ENCODE peak calls at places on chromosomes 1 and 21, in eight cellular contexts. G is lower lobe of right lung, N is MM.1S, L is breast epithelium, Q is fibroblast of mammary gland, C is uterus, O is pancreas, A is WTC11. U is an unnamed sample.

GRCh38 chr1:97797403-97798183 is 123.2 kb downstream of the DPYD start:
- DNase-seq in A (no peak), C (peak), N (no peak), O (no peak), L (no peak), G (no peak), Q (peak), U (no peak)

GRCh38 chr1:194118086-194118485 is 931.7 kb upstream of the B3GALT2 start:
- DNase-seq in O (no peak), L (no peak), A (no peak), N (no peak), C (no peak), Q (no peak), G (no peak), U (no peak)

GRCh38 chr21:31293986-31294385 is 50.1 kb downstream of the TIAM1 start:
- DNase-seq in O (no peak), L (no peak), N (no peak), C (peak), G (no peak), A (no peak), Q (peak), U (no peak)

GRCh38 chr1:179984942-179985341 is 30.3 kb downstream of the CEP350 start:
- DNase-seq in L (no peak), Q (no peak), C (no peak), O (no peak), N (peak), A (no peak), G (no peak), U (no peak)

GRCh38 chr1:9111957-9112356 is 16.9 kb downstream of the GPR157 start:
- DNase-seq in N (peak), L (no peak), G (no peak), O (no peak), C (no peak), Q (no peak), A (no peak), U (no peak)

GRCh38 chr1:63821650-63822049 is 47.8 kb downstream of the ROR1 start:
- DNase-seq in Q (peak), O (no peak), L (no peak), C (peak), A (no peak), N (no peak), G (no peak), U (no peak)

GRCh38 chr1:105779727-105780126 is 1276.7 kb upstream of the PRMT6 start:
- DNase-seq in C (no peak), G (no peak), A (no peak), L (no peak), Q (no peak), N (no peak), O (no peak), U (no peak)

GRCh38 chr1:110675060-110675791 is 486 bp upstream of the KCNA3 start:
- DNase-seq in Q (no peak), G (no peak), L (no peak), N (no peak), A (peak), O (no peak), C (no peak), U (no peak)

GRCh38 chr1:210598135-210598652 is 269.5 kb downstream of the HHAT start:
- DNase-seq in A (no peak), G (peak), C (peak), O (peak), Q (peak), L (peak), N (no peak), U (no peak)

GRCh38 chr1:185207980-185208602 is 51.1 kb downstream of the SWT1 start:
- DNase-seq in O (no peak), C (no peak), A (no peak), Q (peak), N (no peak), G (no peak), L (no peak), U (no peak)

GRCh38 chr1:225250432-225250831 is 177.4 kb downstream of the LBR start:
- DNase-seq in Q (no peak), N (no peak), L (no peak), A (no peak), O (no peak), C (no peak), G (no peak), U (peak)

GRCh38 chr1:157135646-157136045 is 2.5 kb downstream of the ETV3 start:
- DNase-seq in N (peak), A (no peak), L (no peak), C (no peak), O (no peak), Q (no peak), G (no peak), U (no peak)

GRCh38 chr1:38815903-38816627 is 43.5 kb downstream of the RRAGC start:
- DNase-seq in C (no peak), G (no peak), L (no peak), A (no peak), Q (no peak), O (no peak), N (peak), U (peak)

GRCh38 chr21:45266518-45267389 is 20.9 kb downstream of the POFUT2 start:
- DNase-seq in C (no peak), Q (no peak), G (no peak), L (peak), O (no peak), A (no peak), N (no peak), U (no peak)

GRCh38 chr1:171495444-171495843 is 10.1 kb downstream of the PRRC2C start:
- DNase-seq in O (no peak), L (no peak), Q (no peak), G (no peak), C (no peak), N (no peak), A (no peak), U (no peak)

GRCh38 chr1:170032531-170033295 is 41.8 kb downstream of the KIFAP3 start:
- DNase-seq in G (no peak), N (no peak), L (no peak), A (no peak), O (no peak), C (no peak), Q (peak), U (no peak)

GRCh38 chr1:115685029-115685705 is 43.4 kb downstream of the VANGL1 start:
- DNase-seq in G (no peak), C (no peak), O (no peak), A (no peak), L (no peak), Q (no peak), N (no peak), U (no peak)

GRCh38 chr21:22223385-22223784 is 1225.2 kb downstream of the NCAM2 start:
- DNase-seq in A (no peak), C (no peak), O (no peak), Q (no peak), N (peak), L (no peak), G (no peak), U (no peak)

GRCh38 chr1:112358061-112358770 is 37.8 kb upstream of the CTTNBP2NL start:
- DNase-seq in G (no peak), O (no peak), N (no peak), C (no peak), Q (peak), L (no peak), A (no peak), U (no peak)

GRCh38 chr1:183227963-183228649 is 42.0 kb downstream of the LAMC2 start:
- DNase-seq in O (no peak), C (peak), Q (peak), A (peak), G (no peak), N (peak), L (no peak), U (peak)

GRCh38 chr1:110338200-110339039 is 757 bp upstream of the RBM15 start:
- DNase-seq in N (peak), G (peak), Q (peak), L (no peak), C (peak), A (peak), O (peak), U (peak)

GRCh38 chr21:36257657-36258056 is 62.3 kb upstream of the MORC3 start:
- DNase-seq in C (no peak), G (no peak), N (no peak), O (no peak), L (no peak), A (no peak), Q (no peak), U (no peak)

GRCh38 chr21:36263797-36264196 is 56.2 kb upstream of the MORC3 start:
- DNase-seq in Q (no peak), L (no peak), O (no peak), C (no peak), G (no peak), N (no peak), A (no peak), U (no peak)

GRCh38 chr21:36261459-36261858 is 58.5 kb upstream of the MORC3 start:
- DNase-seq in G (no peak), N (no peak), L (no peak), O (no peak), Q (no peak), A (no peak), C (no peak), U (no peak)

GRCh38 chr21:36260030-36260787 is 59.8 kb upstream of the MORC3 start:
- DNase-seq in A (peak), Q (peak), C (peak), O (peak), G (no peak), N (peak), L (no peak), U (peak)

GRCh38 chr21:36260802-36261201 is 59.2 kb upstream of the MORC3 start:
- DNase-seq in C (no peak), O (no peak), L (no peak), Q (no peak), A (no peak), N (no peak), G (no peak), U (no peak)
- TF ChIP-seq CTCF in C (no peak), O (no peak), L (no peak), Q (no peak), A (peak), N (no peak), G (no peak), U (no peak)

GRCh38 chr1:22208265-22208972 is 65.5 kb upstream of the WNT4 start:
- DNase-seq in G (no peak), A (no peak), L (no peak), C (no peak), O (no peak), Q (no peak), N (no peak), U (no peak)
- TF ChIP-seq CTCF in G (no peak), A (no peak), L (no peak), C (no peak), O (no peak), Q (no peak), N (peak), U (peak)

GRCh38 chr1:227321035-227321434 is 2.7 kb upstream of the CDC42BPA start:
- DNase-seq in Q (no peak), G (no peak), C (no peak), A (no peak), O (no peak), L (no peak), N (no peak), U (no peak)
- TF ChIP-seq CTCF in Q (no peak), G (no peak), C (no peak), A (no peak), O (no peak), L (no peak), N (no peak), U (no peak)

GRCh38 chr1:5745776-5746610 is 246.2 kb downstream of the NPHP4 start:
- DNase-seq in G (peak), C (peak), O (peak), Q (peak), A (peak), N (peak), L (peak), U (peak)
- TF ChIP-seq CTCF in G (peak), C (peak), O (peak), Q (peak), A (peak), N (peak), L (peak), U (peak)

GRCh38 chr1:1014896-1015681 is 1.8 kb downstream of the ISG15 start:
- DNase-seq in G (no peak), A (peak), C (no peak), O (no peak), Q (no peak), L (no peak), N (no peak), U (no peak)
- TF ChIP-seq CTCF in G (peak), A (peak), C (peak), O (no peak), Q (peak), L (peak), N (peak), U (peak)

GRCh38 chr1:22910986-22911651 is 61.5 kb downstream of the LACTBL1 start:
- DNase-seq in G (no peak), A (no peak), L (no peak), Q (no peak), C (no peak), O (no peak), N (no peak), U (no peak)
- TF ChIP-seq CTCF in G (no peak), A (no peak), L (no peak), Q (no peak), C (no peak), O (no peak), N (no peak), U (no peak)

GRCh38 chr1:236627717-236628116 is 23.4 kb upstream of the HEATR1 start:
- DNase-seq in A (no peak), Q (no peak), G (no peak), C (no peak), N (no peak), L (no peak), O (no peak), U (no peak)
- TF ChIP-seq CTCF in A (no peak), Q (no peak), G (no peak), C (no peak), N (no peak), L (no peak), O (no peak), U (no peak)

DNA sequence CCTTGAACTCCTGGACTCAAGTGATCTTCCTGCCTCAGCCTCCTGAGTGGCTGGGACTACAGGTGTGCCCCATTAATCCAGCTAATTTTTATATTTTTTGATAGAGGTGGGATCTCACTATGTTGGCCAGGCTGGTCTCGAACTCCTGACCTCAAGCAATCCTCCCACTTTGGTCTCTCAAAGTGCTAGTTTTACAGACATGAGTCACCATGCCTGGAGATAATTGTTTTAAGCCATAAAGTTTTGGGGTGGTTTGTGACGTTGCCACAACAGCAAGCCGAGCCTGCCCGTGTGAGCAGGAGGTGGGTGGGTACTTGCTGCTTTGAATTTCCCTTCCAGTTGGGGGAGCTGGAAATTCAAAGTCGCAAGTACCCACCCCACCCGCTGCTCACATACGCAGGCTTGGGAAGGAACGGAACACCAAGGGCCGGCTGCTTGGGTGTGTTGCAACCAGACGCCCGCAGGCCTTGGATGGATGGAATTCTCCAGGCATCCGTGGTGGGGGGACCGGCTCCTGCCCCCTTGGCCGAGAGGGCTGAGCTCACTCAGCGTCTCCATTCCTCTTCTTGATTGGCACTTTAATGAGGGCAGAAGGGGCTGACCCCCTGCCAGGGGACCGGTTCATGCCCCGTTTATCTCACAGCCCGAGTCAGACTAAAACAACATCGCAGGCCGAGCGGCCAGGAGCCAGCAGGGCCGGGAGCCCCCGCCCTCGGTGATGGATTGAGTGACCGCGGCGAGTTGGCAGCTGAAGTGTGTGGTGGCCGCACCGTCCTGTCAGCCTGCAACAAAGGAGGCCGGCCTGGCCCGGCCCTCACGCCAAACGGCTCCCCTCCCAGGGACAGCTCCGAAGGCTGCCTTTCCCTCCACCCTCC is 78.1 kb downstream of the DHRS3 start:
- DNase-seq in C (peak), Q (peak), G (peak), N (no peak), A (peak), O (no peak), L (peak), U (no peak)
- TF ChIP-seq CTCF in C (peak), Q (peak), G (no peak), N (no peak), A (no peak), O (no peak), L (no peak), U (no peak)

GRCh38 chr1:36351222-36351977 is 28.0 kb upstream of the EVA1B start:
- DNase-seq in Q (peak), A (no peak), N (no peak), O (no peak), L (no peak), G (no peak), C (no peak), U (no peak)
- TF ChIP-seq CTCF in Q (peak), A (no peak), N (no peak), O (no peak), L (no peak), G (no peak), C (no peak), U (no peak)

GRCh38 chr1:6489799-6490180 is 1.7 kb downstream of the PLEKHG5 start:
- DNase-seq in G (peak), L (no peak), C (peak), Q (peak), N (peak), A (peak), O (peak), U (peak)

GRCh38 chr1:6491480-6491962 is at the start of gene PLEKHG5:
- DNase-seq in N (no peak), Q (peak), O (no peak), C (no peak), A (no peak), G (no peak), L (no peak), U (no peak)

GRCh38 chr1:6491076-6491449 is 404 bp downstream of the PLEKHG5 start:
- DNase-seq in L (no peak), Q (no peak), C (no peak), O (no peak), G (no peak), A (no peak), N (no peak), U (no peak)

GRCh38 chr1:6489383-6489765 is 2.1 kb downstream of the PLEKHG5 start:
- DNase-seq in C (no peak), A (no peak), N (no peak), G (no peak), O (no peak), L (no peak), Q (no peak), U (no peak)

DNA sequence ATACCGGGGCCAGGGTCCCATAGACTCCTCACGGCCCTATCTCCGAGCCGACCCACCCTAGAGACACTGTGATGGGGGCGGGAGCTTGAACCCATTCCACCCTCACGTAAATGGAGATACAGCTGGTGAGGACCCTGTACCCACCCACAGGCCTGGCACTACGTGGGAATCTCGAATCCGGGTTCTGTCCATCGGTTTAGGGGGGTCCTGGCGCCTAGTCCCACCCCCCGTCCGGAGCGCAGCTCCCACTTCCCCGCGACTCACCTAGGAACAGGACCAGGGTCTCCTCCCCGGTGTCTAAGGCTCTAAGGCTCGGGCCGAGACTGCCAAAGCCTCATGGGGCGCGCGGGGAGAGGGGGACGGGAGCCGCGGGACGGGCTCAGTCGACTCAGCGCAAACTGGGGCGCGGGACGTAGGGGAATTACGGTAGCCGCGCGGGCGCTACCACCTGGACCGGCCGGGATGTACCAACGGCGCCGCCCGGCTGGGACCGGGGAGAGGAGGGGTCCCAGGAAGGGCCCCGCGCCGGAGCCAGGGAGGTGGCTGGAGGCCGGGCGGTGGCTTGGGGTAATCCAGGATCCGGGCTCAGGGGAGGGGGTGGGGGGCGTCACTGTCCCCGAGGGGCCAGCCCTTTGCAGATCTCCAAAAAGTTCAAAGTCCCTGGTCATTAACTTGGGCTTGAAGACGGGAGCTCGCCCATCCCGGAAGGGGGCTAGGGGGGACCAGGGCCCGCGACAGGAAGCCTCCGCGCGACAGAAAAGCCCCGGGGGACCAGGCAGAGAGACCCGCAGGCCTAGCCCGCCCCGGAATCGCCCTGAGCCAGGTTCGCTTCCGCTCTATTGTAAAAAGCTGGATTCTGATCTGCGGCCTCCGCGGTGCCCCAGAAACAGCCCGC is 1.0 kb downstream of the PLEKHG5 start:
- DNase-seq in A (peak), N (peak), Q (peak), G (peak), O (peak), L (no peak), C (peak), U (peak)
- TF ChIP-seq CTCF in A (peak), N (no peak), Q (no peak), G (peak), O (peak), L (no peak), C (no peak), U (no peak)